ENCODE peak calls at places on chromosomes 13 and 19, in five cellular contexts. One of them, this sample, is unnamed.

GRCh38 chr19:18665771-18666202 is 17.7 kb upstream of the CRTC1 start:
- DNase-seq in fibroblast of mammary gland: no peak
- DNase-seq in effector memory CD4-positive, alpha-beta T cell: no peak
- DNase-seq in cardiac fibroblast: no peak
- DNase-seq in cerebellar nuclear complex: no peak
- DNase-seq in this sample: no peak

GRCh38 chr13:67878376-67878775 is 648.2 kb upstream of the PCDH9 start:
- DNase-seq in fibroblast of mammary gland: no peak
- DNase-seq in effector memory CD4-positive, alpha-beta T cell: no peak
- DNase-seq in cardiac fibroblast: no peak
- DNase-seq in cerebellar nuclear complex: no peak
- DNase-seq in this sample: no peak

GRCh38 chr13:111323549-111323948 is 3.1 kb downstream of the TEX29 start:
- DNase-seq in fibroblast of mammary gland: no peak
- DNase-seq in effector memory CD4-positive, alpha-beta T cell: no peak
- DNase-seq in cardiac fibroblast: no peak
- DNase-seq in cerebellar nuclear complex: no peak
- DNase-seq in this sample: no peak

GRCh38 chr19:10699650-10700335 is 1.4 kb upstream of the QTRT1 start:
- DNase-seq in fibroblast of mammary gland: peak
- DNase-seq in effector memory CD4-positive, alpha-beta T cell: peak
- DNase-seq in cardiac fibroblast: peak
- DNase-seq in cerebellar nuclear complex: no peak
- DNase-seq in this sample: no peak

GRCh38 chr13:25375727-25376358 is 4.1 kb downstream of the ATP8A2 start:
- DNase-seq in fibroblast of mammary gland: peak
- DNase-seq in effector memory CD4-positive, alpha-beta T cell: no peak
- DNase-seq in cardiac fibroblast: peak
- DNase-seq in cerebellar nuclear complex: peak
- DNase-seq in this sample: no peak

GRCh38 chr19:50669319-50670101 is 20.3 kb downstream of the C19orf81 start:
- DNase-seq in fibroblast of mammary gland: peak
- DNase-seq in effector memory CD4-positive, alpha-beta T cell: peak
- DNase-seq in cardiac fibroblast: peak
- DNase-seq in cerebellar nuclear complex: peak
- DNase-seq in this sample: no peak

GRCh38 chr13:114049026-114049425 is 75.2 kb upstream of the C13orf46 start:
- DNase-seq in fibroblast of mammary gland: no peak
- DNase-seq in effector memory CD4-positive, alpha-beta T cell: peak
- DNase-seq in cardiac fibroblast: no peak
- DNase-seq in cerebellar nuclear complex: no peak
- DNase-seq in this sample: no peak

GRCh38 chr13:56019606-56020005 is 1121.1 kb upstream of the PRR20A start:
- DNase-seq in fibroblast of mammary gland: no peak
- DNase-seq in effector memory CD4-positive, alpha-beta T cell: no peak
- DNase-seq in cardiac fibroblast: no peak
- DNase-seq in cerebellar nuclear complex: no peak
- DNase-seq in this sample: no peak

GRCh38 chr13:111893071-111893606 is 173.8 kb upstream of the SOX1 start:
- DNase-seq in fibroblast of mammary gland: no peak
- DNase-seq in effector memory CD4-positive, alpha-beta T cell: no peak
- DNase-seq in cardiac fibroblast: no peak
- DNase-seq in cerebellar nuclear complex: no peak
- DNase-seq in this sample: peak

GRCh38 chr19:10416380-10417257 is 3.7 kb upstream of the PDE4A start:
- DNase-seq in fibroblast of mammary gland: peak
- DNase-seq in effector memory CD4-positive, alpha-beta T cell: peak
- DNase-seq in cardiac fibroblast: peak
- DNase-seq in cerebellar nuclear complex: no peak
- DNase-seq in this sample: peak

GRCh38 chr13:47175172-47175806 is 278.4 kb upstream of the HTR2A start:
- DNase-seq in fibroblast of mammary gland: peak
- DNase-seq in effector memory CD4-positive, alpha-beta T cell: no peak
- DNase-seq in cardiac fibroblast: peak
- DNase-seq in cerebellar nuclear complex: no peak
- DNase-seq in this sample: no peak

GRCh38 chr19:44725251-44725650 is 23.3 kb upstream of the BCL3 start:
- DNase-seq in fibroblast of mammary gland: no peak
- DNase-seq in effector memory CD4-positive, alpha-beta T cell: no peak
- DNase-seq in cardiac fibroblast: no peak
- DNase-seq in cerebellar nuclear complex: no peak
- DNase-seq in this sample: no peak

GRCh38 chr19:36939153-36939552 is 23.0 kb downstream of the ZNF568 start:
- DNase-seq in fibroblast of mammary gland: peak
- DNase-seq in effector memory CD4-positive, alpha-beta T cell: no peak
- DNase-seq in cardiac fibroblast: peak
- DNase-seq in cerebellar nuclear complex: no peak
- DNase-seq in this sample: no peak

GRCh38 chr13:92941167-92941566 is 285.4 kb upstream of the GPC6 start:
- DNase-seq in fibroblast of mammary gland: no peak
- DNase-seq in effector memory CD4-positive, alpha-beta T cell: no peak
- DNase-seq in cardiac fibroblast: no peak
- DNase-seq in cerebellar nuclear complex: no peak
- DNase-seq in this sample: no peak

GRCh38 chr19:4575267-4575793 is 15.8 kb upstream of the SEMA6B start:
- DNase-seq in fibroblast of mammary gland: peak
- DNase-seq in effector memory CD4-positive, alpha-beta T cell: no peak
- DNase-seq in cardiac fibroblast: peak
- DNase-seq in cerebellar nuclear complex: no peak
- DNase-seq in this sample: no peak

This sample was measured in suprapubic skin.